ENCODE peak calls at places on chromosomes 6 and 20, in nine cellular contexts. One of them, this sample, is unnamed.

GRCh38 chr6:158818580-158819212 is 472 bp downstream of the EZR start:
- DNase-seq in EL: peak; percentile 74
- DNase-seq in KBM-7: peak; percentile 58
- DNase-seq in activated T-cell treated with anti-CD3 and anti-CD28 coated beads, Interleukin-2, amount 50 U/mL, for 24 hours: peak; percentile 84
- DNase-seq in stimulated activated CD8-positive, alpha-beta memory T cell treated with anti-CD3 and anti-CD28 coated beads, Interleukin-7, amount 100 ng/mL, for 24 hours: peak; percentile 43
- DNase-seq in lung microvascular endothelial cell: peak; percentile 68
- DNase-seq in posterior vena cava: peak; percentile 92
- DNase-seq in psoas muscle: peak; percentile 63
- DNase-seq in mucosa of gallbladder: peak; percentile 58
- DNase-seq in this sample: peak; percentile 22

GRCh38 chr6:142888461-142888860 is 56.5 kb downstream of the HIVEP2 start:
- DNase-seq in psoas muscle: no peak
- DNase-seq in KBM-7: no peak
- DNase-seq in EL: no peak
- DNase-seq in posterior vena cava: no peak
- DNase-seq in lung microvascular endothelial cell: no peak
- DNase-seq in activated T-cell treated with anti-CD3 and anti-CD28 coated beads, Interleukin-2, amount 50 U/mL, for 24 hours: no peak
- DNase-seq in stimulated activated CD8-positive, alpha-beta memory T cell treated with anti-CD3 and anti-CD28 coated beads, Interleukin-7, amount 100 ng/mL, for 24 hours: no peak
- DNase-seq in mucosa of gallbladder: no peak
- DNase-seq in this sample: no peak

GRCh38 chr20:46573234-46573633 is 22.8 kb upstream of the OCSTAMP start:
- DNase-seq in stimulated activated CD8-positive, alpha-beta memory T cell treated with anti-CD3 and anti-CD28 coated beads, Interleukin-7, amount 100 ng/mL, for 24 hours: no peak
- DNase-seq in KBM-7: no peak
- DNase-seq in activated T-cell treated with anti-CD3 and anti-CD28 coated beads, Interleukin-2, amount 50 U/mL, for 24 hours: no peak
- DNase-seq in lung microvascular endothelial cell: peak; percentile 75
- DNase-seq in EL: no peak
- DNase-seq in posterior vena cava: no peak
- DNase-seq in mucosa of gallbladder: no peak
- DNase-seq in psoas muscle: no peak
- DNase-seq in this sample: no peak

GRCh38 chr20:35387334-35387733 is 24.4 kb downstream of the UQCC1 start:
- DNase-seq in stimulated activated CD8-positive, alpha-beta memory T cell treated with anti-CD3 and anti-CD28 coated beads, Interleukin-7, amount 100 ng/mL, for 24 hours: no peak
- DNase-seq in lung microvascular endothelial cell: peak; percentile 62
- DNase-seq in EL: peak; percentile 79
- DNase-seq in mucosa of gallbladder: no peak
- DNase-seq in psoas muscle: no peak
- DNase-seq in KBM-7: no peak
- DNase-seq in posterior vena cava: no peak
- DNase-seq in activated T-cell treated with anti-CD3 and anti-CD28 coated beads, Interleukin-2, amount 50 U/mL, for 24 hours: no peak
- DNase-seq in this sample: no peak

GRCh38 chr6:43748765-43749164 is 21.2 kb upstream of the VEGFA start:
- DNase-seq in EL: no peak
- DNase-seq in psoas muscle: no peak
- DNase-seq in lung microvascular endothelial cell: no peak
- DNase-seq in stimulated activated CD8-positive, alpha-beta memory T cell treated with anti-CD3 and anti-CD28 coated beads, Interleukin-7, amount 100 ng/mL, for 24 hours: no peak
- DNase-seq in posterior vena cava: no peak
- DNase-seq in activated T-cell treated with anti-CD3 and anti-CD28 coated beads, Interleukin-2, amount 50 U/mL, for 24 hours: no peak
- DNase-seq in KBM-7: no peak
- DNase-seq in mucosa of gallbladder: no peak
- DNase-seq in this sample: no peak

GRCh38 chr6:137497722-137498463 is 3.7 kb upstream of the OLIG3 start:
- DNase-seq in activated T-cell treated with anti-CD3 and anti-CD28 coated beads, Interleukin-2, amount 50 U/mL, for 24 hours: peak; percentile 62
- DNase-seq in stimulated activated CD8-positive, alpha-beta memory T cell treated with anti-CD3 and anti-CD28 coated beads, Interleukin-7, amount 100 ng/mL, for 24 hours: no peak
- DNase-seq in mucosa of gallbladder: no peak
- DNase-seq in psoas muscle: no peak
- DNase-seq in posterior vena cava: no peak
- DNase-seq in KBM-7: no peak
- DNase-seq in lung microvascular endothelial cell: no peak
- DNase-seq in EL: no peak
- DNase-seq in this sample: no peak

GRCh38 chr6:111880181-111880944 is 7.1 kb upstream of the FYN start:
- DNase-seq in stimulated activated CD8-positive, alpha-beta memory T cell treated with anti-CD3 and anti-CD28 coated beads, Interleukin-7, amount 100 ng/mL, for 24 hours: no peak
- DNase-seq in KBM-7: no peak
- DNase-seq in mucosa of gallbladder: no peak
- DNase-seq in psoas muscle: no peak
- DNase-seq in lung microvascular endothelial cell: no peak
- DNase-seq in EL: peak; percentile 80
- DNase-seq in posterior vena cava: no peak
- DNase-seq in activated T-cell treated with anti-CD3 and anti-CD28 coated beads, Interleukin-2, amount 50 U/mL, for 24 hours: no peak
- DNase-seq in this sample: no peak

GRCh38 chr6:147022041-147022440 is 182.2 kb upstream of the STXBP5 start:
- DNase-seq in psoas muscle: no peak
- DNase-seq in posterior vena cava: no peak
- DNase-seq in EL: peak; percentile 33
- DNase-seq in activated T-cell treated with anti-CD3 and anti-CD28 coated beads, Interleukin-2, amount 50 U/mL, for 24 hours: no peak
- DNase-seq in KBM-7: no peak
- DNase-seq in lung microvascular endothelial cell: no peak
- DNase-seq in mucosa of gallbladder: no peak
- DNase-seq in stimulated activated CD8-positive, alpha-beta memory T cell treated with anti-CD3 and anti-CD28 coated beads, Interleukin-7, amount 100 ng/mL, for 24 hours: no peak
- DNase-seq in this sample: no peak

GRCh38 chr20:46688151-46689081 is 828 bp downstream of the TP53RK start:
- DNase-seq in mucosa of gallbladder: no peak
- DNase-seq in lung microvascular endothelial cell: no peak
- DNase-seq in stimulated activated CD8-positive, alpha-beta memory T cell treated with anti-CD3 and anti-CD28 coated beads, Interleukin-7, amount 100 ng/mL, for 24 hours: peak; percentile 1
- DNase-seq in posterior vena cava: no peak
- DNase-seq in psoas muscle: no peak
- DNase-seq in activated T-cell treated with anti-CD3 and anti-CD28 coated beads, Interleukin-2, amount 50 U/mL, for 24 hours: no peak
- DNase-seq in KBM-7: no peak
- DNase-seq in EL: peak; percentile 25
- DNase-seq in this sample: no peak

GRCh38 chr6:76742919-76743318 is 670.5 kb upstream of the IMPG1 start:
- DNase-seq in KBM-7: no peak
- DNase-seq in posterior vena cava: no peak
- DNase-seq in EL: peak; percentile 17
- DNase-seq in activated T-cell treated with anti-CD3 and anti-CD28 coated beads, Interleukin-2, amount 50 U/mL, for 24 hours: no peak
- DNase-seq in stimulated activated CD8-positive, alpha-beta memory T cell treated with anti-CD3 and anti-CD28 coated beads, Interleukin-7, amount 100 ng/mL, for 24 hours: no peak
- DNase-seq in psoas muscle: no peak
- DNase-seq in mucosa of gallbladder: no peak
- DNase-seq in lung microvascular endothelial cell: no peak
- DNase-seq in this sample: no peak

GRCh38 chr6:4740032-4740431 is 36.2 kb upstream of the CDYL start:
- DNase-seq in psoas muscle: no peak
- DNase-seq in EL: no peak
- DNase-seq in lung microvascular endothelial cell: no peak
- DNase-seq in activated T-cell treated with anti-CD3 and anti-CD28 coated beads, Interleukin-2, amount 50 U/mL, for 24 hours: no peak
- DNase-seq in mucosa of gallbladder: no peak
- DNase-seq in stimulated activated CD8-positive, alpha-beta memory T cell treated with anti-CD3 and anti-CD28 coated beads, Interleukin-7, amount 100 ng/mL, for 24 hours: no peak
- DNase-seq in posterior vena cava: no peak
- DNase-seq in KBM-7: no peak
- DNase-seq in this sample: no peak

GRCh38 chr6:109816452-109817374 is 125.6 kb downstream of the FIG4 start:
- DNase-seq in stimulated activated CD8-positive, alpha-beta memory T cell treated with anti-CD3 and anti-CD28 coated beads, Interleukin-7, amount 100 ng/mL, for 24 hours: no peak
- DNase-seq in posterior vena cava: no peak
- DNase-seq in activated T-cell treated with anti-CD3 and anti-CD28 coated beads, Interleukin-2, amount 50 U/mL, for 24 hours: no peak
- DNase-seq in psoas muscle: no peak
- DNase-seq in KBM-7: no peak
- DNase-seq in lung microvascular endothelial cell: peak; percentile 39
- DNase-seq in mucosa of gallbladder: no peak
- DNase-seq in EL: no peak
- DNase-seq in this sample: no peak

GRCh38 chr6:158002951-158003853 is 21.5 kb downstream of the SYNJ2 start:
- DNase-seq in psoas muscle: peak; percentile 45
- DNase-seq in stimulated activated CD8-positive, alpha-beta memory T cell treated with anti-CD3 and anti-CD28 coated beads, Interleukin-7, amount 100 ng/mL, for 24 hours: no peak
- DNase-seq in mucosa of gallbladder: peak; percentile 78
- DNase-seq in EL: peak; percentile 93
- DNase-seq in posterior vena cava: peak; percentile 89
- DNase-seq in activated T-cell treated with anti-CD3 and anti-CD28 coated beads, Interleukin-2, amount 50 U/mL, for 24 hours: peak; percentile 52
- DNase-seq in KBM-7: peak; percentile 51
- DNase-seq in lung microvascular endothelial cell: peak; percentile 84
- DNase-seq in this sample: no peak

GRCh38 chr6:106789436-106790145 is 160.2 kb downstream of the QRSL1 start:
- DNase-seq in posterior vena cava: no peak
- DNase-seq in activated T-cell treated with anti-CD3 and anti-CD28 coated beads, Interleukin-2, amount 50 U/mL, for 24 hours: no peak
- DNase-seq in EL: peak; percentile 14
- DNase-seq in KBM-7: no peak
- DNase-seq in stimulated activated CD8-positive, alpha-beta memory T cell treated with anti-CD3 and anti-CD28 coated beads, Interleukin-7, amount 100 ng/mL, for 24 hours: no peak
- DNase-seq in psoas muscle: no peak
- DNase-seq in lung microvascular endothelial cell: no peak
- DNase-seq in mucosa of gallbladder: no peak
- DNase-seq in this sample: no peak

GRCh38 chr6:130411481-130411880 is 45.7 kb downstream of the TMEM200A start:
- DNase-seq in EL: no peak
- DNase-seq in KBM-7: no peak
- DNase-seq in psoas muscle: no peak
- DNase-seq in posterior vena cava: no peak
- DNase-seq in lung microvascular endothelial cell: no peak
- DNase-seq in mucosa of gallbladder: no peak
- DNase-seq in activated T-cell treated with anti-CD3 and anti-CD28 coated beads, Interleukin-2, amount 50 U/mL, for 24 hours: no peak
- DNase-seq in stimulated activated CD8-positive, alpha-beta memory T cell treated with anti-CD3 and anti-CD28 coated beads, Interleukin-7, amount 100 ng/mL, for 24 hours: no peak
- DNase-seq in this sample: no peak

GRCh38 chr20:51796332-51796731 is 6.0 kb downstream of the SALL4 start:
- DNase-seq in psoas muscle: no peak
- DNase-seq in stimulated activated CD8-positive, alpha-beta memory T cell treated with anti-CD3 and anti-CD28 coated beads, Interleukin-7, amount 100 ng/mL, for 24 hours: no peak
- DNase-seq in posterior vena cava: no peak
- DNase-seq in mucosa of gallbladder: no peak
- DNase-seq in EL: no peak
- DNase-seq in KBM-7: no peak
- DNase-seq in lung microvascular endothelial cell: no peak
- DNase-seq in activated T-cell treated with anti-CD3 and anti-CD28 coated beads, Interleukin-2, amount 50 U/mL, for 24 hours: no peak
- DNase-seq in this sample: no peak

GRCh38 chr6:165834613-165835259 is 171.7 kb upstream of the PDE10A start:
- DNase-seq in EL: no peak
- DNase-seq in lung microvascular endothelial cell: peak; percentile 67
- DNase-seq in KBM-7: no peak
- DNase-seq in stimulated activated CD8-positive, alpha-beta memory T cell treated with anti-CD3 and anti-CD28 coated beads, Interleukin-7, amount 100 ng/mL, for 24 hours: no peak
- DNase-seq in psoas muscle: no peak
- DNase-seq in mucosa of gallbladder: peak; percentile 94
- DNase-seq in activated T-cell treated with anti-CD3 and anti-CD28 coated beads, Interleukin-2, amount 50 U/mL, for 24 hours: no peak
- DNase-seq in posterior vena cava: peak; percentile 75
- DNase-seq in this sample: no peak

GRCh38 chr20:43096471-43096870 is 93.2 kb downstream of the PTPRT start:
- DNase-seq in mucosa of gallbladder: no peak
- DNase-seq in KBM-7: no peak
- DNase-seq in posterior vena cava: no peak
- DNase-seq in psoas muscle: no peak
- DNase-seq in lung microvascular endothelial cell: no peak
- DNase-seq in activated T-cell treated with anti-CD3 and anti-CD28 coated beads, Interleukin-2, amount 50 U/mL, for 24 hours: no peak
- DNase-seq in EL: no peak
- DNase-seq in stimulated activated CD8-positive, alpha-beta memory T cell treated with anti-CD3 and anti-CD28 coated beads, Interleukin-7, amount 100 ng/mL, for 24 hours: no peak
- DNase-seq in this sample: peak; percentile 91

GRCh38 chr6:134589512-134589911 is 271.6 kb upstream of the SGK1 start:
- DNase-seq in posterior vena cava: no peak
- DNase-seq in activated T-cell treated with anti-CD3 and anti-CD28 coated beads, Interleukin-2, amount 50 U/mL, for 24 hours: no peak
- DNase-seq in EL: peak; percentile 99
- DNase-seq in lung microvascular endothelial cell: peak; percentile 18
- DNase-seq in stimulated activated CD8-positive, alpha-beta memory T cell treated with anti-CD3 and anti-CD28 coated beads, Interleukin-7, amount 100 ng/mL, for 24 hours: no peak
- DNase-seq in mucosa of gallbladder: no peak
- DNase-seq in KBM-7: no peak
- DNase-seq in psoas muscle: no peak
- DNase-seq in this sample: no peak

GRCh38 chr6:3157151-3157933 is at the start of gene TUBB2A:
- DNase-seq in posterior vena cava: peak; percentile 96
- DNase-seq in activated T-cell treated with anti-CD3 and anti-CD28 coated beads, Interleukin-2, amount 50 U/mL, for 24 hours: peak; percentile 90
- DNase-seq in mucosa of gallbladder: peak; percentile 82
- DNase-seq in psoas muscle: peak; percentile 87
- DNase-seq in lung microvascular endothelial cell: peak; percentile 91
- DNase-seq in EL: peak; percentile 81
- DNase-seq in KBM-7: peak; percentile 75
- DNase-seq in stimulated activated CD8-positive, alpha-beta memory T cell treated with anti-CD3 and anti-CD28 coated beads, Interleukin-7, amount 100 ng/mL, for 24 hours: peak; percentile 55
- DNase-seq in this sample: peak; percentile 81

GRCh38 chr6:142218441-142218840 is 71.4 kb downstream of the VTA1 start:
- DNase-seq in EL: no peak
- DNase-seq in KBM-7: no peak
- DNase-seq in stimulated activated CD8-positive, alpha-beta memory T cell treated with anti-CD3 and anti-CD28 coated beads, Interleukin-7, amount 100 ng/mL, for 24 hours: no peak
- DNase-seq in mucosa of gallbladder: no peak
- DNase-seq in lung microvascular endothelial cell: no peak
- DNase-seq in activated T-cell treated with anti-CD3 and anti-CD28 coated beads, Interleukin-2, amount 50 U/mL, for 24 hours: no peak
- DNase-seq in psoas muscle: no peak
- DNase-seq in posterior vena cava: no peak
- DNase-seq in this sample: no peak

This sample was measured in substantia nigra.